ENCODE peak calls at places on chromosome 13, in eight cellular contexts. V, R, Q, Z, C, J, I and A are unnamed samples.

GRCh38 chr13:80039000-80039399 is 301.9 kb downstream of the SPRY2 start:
- DNase-seq in V (no peak), R (no peak), Q (no peak), Z (no peak), C (no peak), J (no peak), I (no peak), A (no peak)

GRCh38 chr13:99956473-99957349 is 14.9 kb downstream of the ZIC5 start:
- DNase-seq in V (no peak), R (no peak), Q (no peak), Z (no peak), C (no peak), J (no peak), I (no peak), A (no peak)

GRCh38 chr13:54643863-54644262 is 1615.2 kb downstream of the OLFM4 start:
- DNase-seq in V (no peak), R (no peak), Q (no peak), Z (no peak), C (no peak), J (no peak), I (no peak), A (no peak)

GRCh38 chr13:51068501-51068900 is 42.6 kb downstream of the C13orf42 start:
- DNase-seq in V (no peak), R (no peak), Q (no peak), Z (no peak), C (peak), J (no peak), I (no peak), A (no peak)

GRCh38 chr13:98976941-98977340 is 923 bp downstream of the DOCK9 start:
- DNase-seq in V (no peak), R (no peak), Q (no peak), Z (no peak), C (no peak), J (no peak), I (no peak), A (no peak)

GRCh38 chr13:108962652-108963051 is 333.2 kb downstream of the MYO16 start:
- DNase-seq in V (no peak), R (no peak), Q (no peak), Z (no peak), C (no peak), J (no peak), I (no peak), A (no peak)

GRCh38 chr13:20997301-20998061 is 63.9 kb downstream of the LATS2 start:
- DNase-seq in V (no peak), R (no peak), Q (no peak), Z (no peak), C (peak), J (no peak), I (no peak), A (no peak)

GRCh38 chr13:33624740-33625139 is 193.2 kb upstream of the RFC3 start:
- DNase-seq in V (no peak), R (no peak), Q (no peak), Z (no peak), C (no peak), J (no peak), I (no peak), A (no peak)

GRCh38 chr13:40503966-40504591 is 162.4 kb downstream of the FOXO1 start:
- DNase-seq in V (no peak), R (no peak), Q (no peak), Z (no peak), C (no peak), J (no peak), I (no peak), A (no peak)

GRCh38 chr13:26529441-26529840 is 28.0 kb upstream of the WASF3 start:
- DNase-seq in V (no peak), R (no peak), Q (peak), Z (no peak), C (peak), J (peak), I (no peak), A (no peak)

GRCh38 chr13:31611214-31611613 is 128.1 kb upstream of the RXFP2 start:
- DNase-seq in V (no peak), R (no peak), Q (no peak), Z (no peak), C (no peak), J (no peak), I (no peak), A (no peak)

GRCh38 chr13:101916758-101917474 is 464.4 kb downstream of the ITGBL1 start:
- DNase-seq in V (no peak), R (no peak), Q (no peak), Z (no peak), C (no peak), J (no peak), I (no peak), A (no peak)

GRCh38 chr13:113298001-113298945 is 1.2 kb downstream of the LAMP1 start:
- DNase-seq in V (no peak), R (no peak), Q (no peak), Z (no peak), C (no peak), J (no peak), I (no peak), A (no peak)

GRCh38 chr13:98026457-98026857 is 73.0 kb downstream of the IPO5 start:
- DNase-seq in V (no peak), R (no peak), Q (no peak), Z (no peak), C (no peak), J (no peak), I (no peak), A (no peak)

GRCh38 chr13:47455581-47455980 is 545.5 kb downstream of the SUCLA2 start:
- DNase-seq in V (no peak), R (no peak), Q (no peak), Z (no peak), C (no peak), J (no peak), I (no peak), A (no peak)

GRCh38 chr13:40974460-40975407 is 44.4 kb downstream of the ELF1 start:
- DNase-seq in V (no peak), R (peak), Q (no peak), Z (no peak), C (no peak), J (peak), I (no peak), A (no peak)

GRCh38 chr13:30415430-30416030 is 6.8 kb upstream of the UBE2L5 start:
- DNase-seq in V (no peak), R (no peak), Q (no peak), Z (no peak), C (no peak), J (no peak), I (no peak), A (no peak)

GRCh38 chr13:81275666-81276258 is 934.8 kb upstream of the SPRY2 start:
- DNase-seq in V (no peak), R (no peak), Q (no peak), Z (no peak), C (no peak), J (no peak), I (no peak), A (peak)

GRCh38 chr13:23639672-23640275 is 69.6 kb downstream of the TNFRSF19 start:
- DNase-seq in V (no peak), R (no peak), Q (no peak), Z (no peak), C (no peak), J (no peak), I (no peak), A (no peak)

GRCh38 chr13:26914624-26915023 is 154.0 kb upstream of the GPR12 start:
- DNase-seq in V (no peak), R (no peak), Q (no peak), Z (no peak), C (no peak), J (no peak), I (no peak), A (no peak)

GRCh38 chr13:75250526-75251183 is 231.3 kb downstream of the TBC1D4 start:
- DNase-seq in V (no peak), R (no peak), Q (peak), Z (no peak), C (no peak), J (no peak), I (no peak), A (no peak)

GRCh38 chr13:19927117-19927734 is 31.3 kb upstream of the ZMYM2 start:
- DNase-seq in V (no peak), R (no peak), Q (no peak), Z (no peak), C (no peak), J (no peak), I (no peak), A (no peak)

GRCh38 chr13:109734002-109734785 is 52.2 kb downstream of the IRS2 start:
- DNase-seq in V (peak), R (no peak), Q (no peak), Z (no peak), C (no peak), J (no peak), I (no peak), A (peak)

GRCh38 chr13:81133066-81133465 is 792.1 kb upstream of the SPRY2 start:
- DNase-seq in V (no peak), R (no peak), Q (no peak), Z (no peak), C (no peak), J (no peak), I (no peak), A (no peak)

GRCh38 chr13:40146586-40147240 is 491.3 kb downstream of the COG6 start:
- DNase-seq in V (no peak), R (no peak), Q (no peak), Z (no peak), C (no peak), J (no peak), I (no peak), A (no peak)